ENCODE peak calls at places on chromosomes 4 and X, in four cellular contexts. Z is breast epithelium, S is IMR-90, J is adrenal gland. Q is an unnamed sample.

GRCh38 chrX:134792077-134792476 is 133.8 kb upstream of the PLAC1 start:
- DNase-seq in S (peak), Z (no peak), J (no peak), Q (no peak)

GRCh38 chr4:186746581-186746980 is 22.9 kb upstream of the FAT1 start:
- DNase-seq in J (no peak), S (peak), Z (no peak), Q (no peak)

GRCh38 chr4:18524667-18525066 is 503.1 kb upstream of the LCORL start:
- DNase-seq in S (no peak), J (peak), Z (no peak), Q (peak)

GRCh38 chr4:53744446-53745160 is 153.3 kb upstream of the LNX1 start:
- DNase-seq in J (no peak), S (no peak), Z (no peak), Q (no peak)

GRCh38 chr4:146291313-146291712 is 77.0 kb downstream of the REELD1 start:
- DNase-seq in S (no peak), Z (no peak), J (no peak), Q (no peak)

GRCh38 chrX:150405576-150405975 is 42.5 kb downstream of the MAMLD1 start:
- DNase-seq in J (no peak), S (no peak), Z (no peak), Q (peak)

GRCh38 chr4:71229477-71230257 is 109.2 kb upstream of the SLC4A4 start:
- DNase-seq in S (peak), J (peak), Z (no peak), Q (peak)

GRCh38 chr4:48305508-48305907 is 35.8 kb upstream of the SLAIN2 start:
- DNase-seq in Z (no peak), S (no peak), J (no peak), Q (no peak)

GRCh38 chr4:113077611-113078010 is 28.2 kb downstream of the ANK2 start:
- DNase-seq in Z (no peak), J (no peak), S (no peak), Q (no peak)

GRCh38 chrX:152845618-152846240 is 14.9 kb downstream of the NSDHL start:
- DNase-seq in S (no peak), Z (no peak), J (peak), Q (no peak)

GRCh38 chr4:107666134-107666533 is 53.9 kb downstream of the PAPSS1 start:
- DNase-seq in Z (no peak), S (peak), J (no peak), Q (no peak)

GRCh38 chr4:60605651-60606354 is 594.3 kb upstream of the ADGRL3 start:
- DNase-seq in J (no peak), S (peak), Z (no peak), Q (no peak)

GRCh38 chr4:45471335-45471734 is 652.5 kb downstream of the GABRG1 start:
- DNase-seq in Z (no peak), S (no peak), J (no peak), Q (no peak)

GRCh38 chr4:25903905-25904747 is 9.9 kb upstream of the SMIM20 start:
- DNase-seq in J (no peak), S (no peak), Z (no peak), Q (no peak)

GRCh38 chrX:30283456-30284200 is 25.6 kb downstream of the NR0B1 start:
- DNase-seq in J (peak), Z (no peak), S (peak), Q (no peak)

GRCh38 chr4:128868758-128869157 is 59.3 kb downstream of the JADE1 start:
- DNase-seq in S (no peak), J (no peak), Z (no peak), Q (no peak)

GRCh38 chr4:36222702-36223101 is 21.6 kb downstream of the ARAP2 start:
- DNase-seq in Z (no peak), S (no peak), J (no peak), Q (no peak)

DNA sequence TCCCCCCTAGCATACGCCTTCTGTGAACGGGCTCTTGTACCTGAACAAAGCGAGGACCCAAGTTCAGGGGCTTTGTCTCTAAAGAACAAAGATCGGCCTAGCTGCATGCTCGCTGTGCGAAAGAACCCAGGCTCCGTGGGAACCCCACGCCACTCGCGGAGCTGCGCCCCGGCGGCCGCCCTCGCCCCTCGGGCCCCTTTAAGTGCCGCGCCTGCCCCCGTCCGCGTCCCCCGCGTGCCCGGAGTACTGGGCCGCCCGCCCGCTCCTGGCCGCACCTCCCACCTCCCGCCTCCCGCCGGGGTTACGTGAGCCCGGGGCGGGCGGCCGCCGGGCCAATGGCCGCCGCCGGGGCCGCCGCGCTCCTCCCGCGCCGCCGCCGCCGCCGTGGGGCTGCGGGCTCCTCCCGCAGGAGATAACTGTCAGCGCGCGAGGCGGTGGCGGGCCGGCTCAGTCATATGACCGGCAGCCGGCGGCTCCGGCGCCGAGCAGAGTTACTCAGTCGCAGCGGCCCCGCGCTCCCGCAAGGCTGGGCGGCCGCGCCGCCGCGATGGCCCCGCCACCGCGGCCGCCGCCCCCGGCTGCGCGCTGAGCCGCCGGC is at the start of gene FNIP2:
- DNase-seq in S (peak), J (peak), Z (peak), Q (peak)
- TF ChIP-seq POLR2A in S (peak), J (peak), Z (no peak), Q (peak)

GRCh38 chrX:116749943-116750342 is 287.2 kb upstream of the CT83 start:
- DNase-seq in J (no peak), Z (no peak), S (no peak), Q (no peak)
- TF ChIP-seq CTCF in J (no peak), Z (no peak), S (no peak), Q (no peak)

GRCh38 chr4:77801260-77801608 is 17.9 kb downstream of the CNOT6L start:
- DNase-seq in S (no peak), J (no peak), Z (no peak), Q (no peak)

GRCh38 chr4:77800077-77800476 is 19.1 kb downstream of the CNOT6L start:
- DNase-seq in S (no peak), J (no peak), Z (no peak), Q (no peak)

GRCh38 chr4:77804471-77804870 is 14.7 kb downstream of the CNOT6L start:
- DNase-seq in S (peak), J (no peak), Z (no peak), Q (no peak)

GRCh38 chr4:77800483-77801259 is 18.5 kb downstream of the CNOT6L start:
- DNase-seq in S (peak), Z (no peak), J (no peak), Q (no peak)

DNA sequence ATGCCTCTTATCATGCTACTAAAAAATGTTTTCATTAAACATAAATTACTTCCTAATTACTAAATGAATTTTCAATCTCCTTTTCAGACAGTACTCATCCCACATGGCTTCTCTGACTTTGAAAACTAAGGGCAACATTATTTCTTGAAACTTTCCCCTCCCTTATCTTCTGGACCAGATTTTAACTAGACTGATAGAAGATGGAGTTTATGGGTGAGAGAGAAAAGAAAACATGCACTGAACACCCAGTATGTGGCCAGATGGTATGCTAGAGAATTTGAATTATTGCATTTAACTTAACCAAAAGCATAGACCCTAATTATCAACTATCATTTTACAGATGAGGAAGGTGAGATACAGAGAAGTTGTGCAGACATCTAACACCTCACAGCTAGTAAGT is 16.8 kb downstream of the CNOT6L start:
- DNase-seq in Z (no peak), S (no peak), J (no peak), Q (no peak)
- TF ChIP-seq POLR2A in Z (no peak), S (no peak), J (no peak), Q (no peak)

GRCh38 chr4:96092151-96092705 is 252.3 kb downstream of the PDHA2 start:
- DNase-seq in S (no peak), J (no peak), Z (no peak), Q (no peak)
- TF ChIP-seq CTCF in S (no peak), J (no peak), Z (no peak), Q (no peak)

DNA sequence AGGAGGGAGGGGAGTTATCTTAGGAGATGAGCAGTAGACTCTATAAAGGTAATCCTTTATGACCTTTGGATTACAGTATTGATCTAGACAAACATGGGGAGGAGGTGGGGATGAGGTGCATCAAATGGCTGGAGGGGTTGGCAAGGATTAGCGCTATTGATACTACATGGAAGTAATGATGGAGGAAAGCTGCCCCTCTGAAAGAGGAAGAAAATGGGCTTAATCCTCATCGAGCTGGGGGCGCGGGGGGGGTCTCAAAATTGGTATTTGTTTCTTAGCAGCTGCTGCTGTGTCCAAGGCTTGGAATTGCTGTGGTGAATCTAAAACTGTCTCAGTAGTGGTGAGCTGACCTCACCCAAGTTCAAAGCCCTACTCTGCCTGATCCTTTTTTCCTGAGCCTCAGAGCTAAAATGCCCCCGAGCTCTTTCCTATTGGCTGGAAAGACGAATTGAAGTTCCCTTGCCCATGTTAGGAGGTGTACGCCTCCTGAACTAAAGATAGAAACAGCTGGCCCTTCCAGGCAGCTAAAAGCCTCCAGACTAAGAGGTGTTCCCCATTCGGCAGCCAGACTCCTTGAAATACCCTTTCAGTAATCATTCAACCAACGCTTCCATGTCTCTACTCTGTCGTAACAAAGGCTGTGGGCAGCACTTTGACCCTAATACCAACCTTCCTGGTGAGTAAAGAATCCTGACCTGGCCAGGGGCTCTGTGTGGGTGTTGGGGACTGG is at the start of gene ITGB1BP2:
- DNase-seq in J (no peak), S (peak), Z (no peak), Q (no peak)
- TF ChIP-seq POLR2A in J (no peak), S (no peak), Z (no peak), Q (no peak)

GRCh38 chrX:119573222-119573621 is 1.1 kb upstream of the UBE2A start:
- DNase-seq in Z (no peak), S (no peak), J (no peak), Q (no peak)

GRCh38 chrX:119573840-119574393 is 446 bp upstream of the UBE2A start:
- DNase-seq in S (peak), Z (no peak), J (peak), Q (no peak)

GRCh38 chrX:119579414-119579813 is 5.1 kb downstream of the UBE2A start:
- DNase-seq in J (no peak), Z (no peak), S (no peak), Q (no peak)

GRCh38 chrX:119570351-119570835 is 4.0 kb upstream of the UBE2A start:
- DNase-seq in Z (no peak), J (no peak), S (no peak), Q (no peak)

DNA sequence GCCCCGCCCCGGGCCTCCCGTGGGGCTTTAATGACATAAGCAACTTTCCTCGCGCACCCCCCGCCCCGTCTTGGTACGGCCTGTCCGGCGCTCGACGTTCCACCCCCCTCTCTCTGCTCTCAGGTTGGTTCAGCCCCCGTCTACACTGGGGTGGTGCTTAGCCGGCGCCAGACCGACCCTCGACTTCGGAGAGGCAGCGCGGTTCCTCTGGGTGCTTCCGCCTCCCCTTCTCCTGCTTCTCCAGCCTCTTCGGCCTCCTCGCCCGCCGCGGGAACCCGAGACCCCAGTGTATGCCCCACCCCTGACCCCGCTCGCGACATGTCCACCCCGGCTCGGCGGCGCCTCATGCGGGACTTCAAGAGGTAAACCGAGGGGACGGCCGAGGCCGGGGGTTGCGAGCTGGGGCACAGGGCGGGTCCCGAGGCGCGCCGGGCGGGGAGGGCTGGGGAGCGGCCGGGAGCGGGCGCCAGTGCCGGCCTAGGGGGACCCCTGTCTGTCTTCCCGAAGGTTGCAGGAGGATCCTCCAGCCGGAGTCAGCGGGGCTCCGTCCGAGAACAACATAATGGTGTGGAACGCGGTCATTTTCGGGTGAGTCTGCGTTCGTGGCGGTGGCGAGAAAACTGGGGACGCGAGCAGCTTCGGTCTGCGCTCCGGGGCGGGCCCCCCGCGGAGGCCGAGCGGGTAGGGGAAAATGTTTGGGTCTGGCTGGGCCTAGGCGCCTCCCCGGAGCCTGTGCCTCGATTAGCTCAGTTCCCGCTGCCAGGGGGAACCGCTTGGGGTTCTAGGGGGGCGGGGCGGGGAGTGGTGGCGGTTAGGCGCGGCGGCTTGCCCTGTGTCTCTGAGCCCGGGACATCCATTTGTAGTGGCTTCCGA is at the start of gene UBE2A:
- DNase-seq in Z (peak), J (peak), S (peak), Q (peak)
- TF ChIP-seq CTCF in Z (peak), J (no peak), S (peak), Q (peak)

GRCh38 chr4:52715914-52716313 is 35.3 kb downstream of the ERVMER34-1 start:
- DNase-seq in Z (no peak), S (no peak), J (no peak), Q (no peak)

GRCh38 chr4:52715255-52715897 is 35.8 kb downstream of the ERVMER34-1 start:
- DNase-seq in S (no peak), Z (no peak), J (no peak), Q (no peak)

GRCh38 chr4:52714597-52715254 is 36.5 kb downstream of the ERVMER34-1 start:
- DNase-seq in Z (no peak), J (no peak), S (no peak), Q (no peak)

GRCh38 chr4:52718123-52718522 is 33.1 kb downstream of the ERVMER34-1 start:
- DNase-seq in S (peak), Z (no peak), J (peak), Q (no peak)

DNA sequence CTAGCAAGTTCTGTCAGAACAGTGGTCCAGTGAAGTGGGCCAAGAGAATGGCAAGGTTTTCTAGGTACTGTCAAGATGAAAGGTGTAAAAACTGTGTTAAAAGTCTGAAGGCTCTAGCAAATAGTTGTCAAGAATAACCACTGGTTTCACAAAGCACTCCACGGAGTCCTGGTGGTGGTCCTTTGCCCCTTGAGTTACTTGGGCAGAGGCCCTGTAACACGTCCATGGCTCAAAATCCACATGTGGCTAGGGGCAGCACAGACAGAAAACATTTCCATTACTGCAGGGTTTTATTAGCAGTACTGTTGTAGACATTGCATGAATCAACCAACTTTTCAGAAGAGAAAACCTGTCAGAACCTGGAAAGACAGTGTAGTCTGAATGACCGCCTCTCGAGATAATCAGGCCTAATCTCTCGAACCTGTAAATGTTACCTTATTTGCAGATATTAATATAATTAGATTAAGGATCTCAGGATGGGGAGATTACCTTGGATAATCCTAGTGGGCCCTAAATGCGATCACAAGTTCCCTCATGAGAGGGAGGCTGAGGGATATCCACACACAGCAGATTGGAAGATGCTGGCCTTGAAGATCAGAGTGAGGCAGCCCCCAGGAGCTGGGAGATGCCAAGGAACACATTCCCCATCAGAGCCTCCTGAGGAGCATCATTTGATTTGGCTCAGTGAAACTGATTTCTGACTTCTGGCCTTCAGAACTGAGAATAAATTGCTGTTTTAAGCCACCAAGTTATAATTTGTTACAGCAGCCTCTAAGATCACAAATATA is 34.7 kb downstream of the ERVMER34-1 start:
- DNase-seq in J (no peak), Z (no peak), S (no peak), Q (no peak)
- TF ChIP-seq POLR2A in J (no peak), Z (no peak), S (no peak), Q (no peak)

GRCh38 chrX:131792789-131793462 is 230.2 kb upstream of the STK26 start:
- DNase-seq in Z (peak), S (peak), J (peak), Q (peak)

GRCh38 chrX:131795442-131796229 is 227.5 kb upstream of the STK26 start:
- DNase-seq in S (no peak), Z (no peak), J (no peak), Q (no peak)

GRCh38 chrX:131789664-131790063 is 233.4 kb upstream of the STK26 start:
- DNase-seq in S (no peak), Z (no peak), J (no peak), Q (no peak)

GRCh38 chrX:131791608-131792355 is 231.3 kb upstream of the STK26 start:
- DNase-seq in S (peak), J (no peak), Z (no peak), Q (peak)

DNA sequence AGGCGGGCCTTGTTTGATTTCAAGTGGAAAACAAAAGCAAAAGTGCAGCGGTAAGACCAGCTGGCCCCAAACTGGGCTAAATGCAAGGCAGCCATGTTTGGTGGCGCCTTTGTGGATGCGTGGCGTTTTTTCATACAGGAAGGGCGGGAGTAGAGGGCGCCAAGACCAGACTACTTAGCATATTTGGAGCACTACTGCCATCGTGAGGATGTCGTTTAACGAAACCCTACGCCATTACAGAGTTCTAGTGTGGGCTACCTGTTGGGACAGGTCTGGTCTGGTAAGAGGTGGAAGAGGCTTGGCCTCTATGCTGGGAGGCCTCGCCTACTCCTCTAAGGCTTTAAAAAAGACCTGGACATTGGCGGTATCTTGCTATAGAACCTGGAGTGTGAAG is 230.7 kb upstream of the STK26 start:
- DNase-seq in S (peak), J (peak), Z (peak), Q (no peak)
- TF ChIP-seq CTCF in S (peak), J (no peak), Z (peak), Q (no peak)

Q was measured in body of pancreas.